ENCODE peak calls at places on chromosomes 4 and X, in ten cellular contexts. M, Y, X, T, O, L, B, F, J and N are unnamed samples.
A peak's percentile ranks its signal among the peaks of the same experiment; 100 is the strongest.

GRCh38 chr4:14254806-14255445 is 627.4 kb upstream of the BOD1L1 start:
- DNase-seq in M (no peak), Y (no peak), X (no peak), T (no peak), O (no peak), L (no peak), B (no peak), F (no peak), J (no peak), N (no peak)

GRCh38 chr4:7802093-7802726 is 137.5 kb downstream of the AFAP1 start:
- DNase-seq in M (peak; percentile 64), Y (peak; percentile 91), X (peak; percentile 90), T (peak; percentile 80), O (peak; percentile 90), L (peak; percentile 92), B (peak; percentile 82), F (peak; percentile 96), J (peak; percentile 85), N (peak; percentile 87)

GRCh38 chrX:53055244-53055849 is 6.8 kb downstream of the GPR173 start:
- DNase-seq in M (no peak), Y (no peak), X (no peak), T (no peak), O (no peak), L (no peak), B (no peak), F (no peak), J (no peak), N (no peak)

GRCh38 chr4:153488006-153488718 is 22.0 kb downstream of the TMEM131L start:
- DNase-seq in M (peak; percentile 63), Y (no peak), X (no peak), T (peak; percentile 74), O (peak; percentile 28), L (no peak), B (peak; percentile 35), F (peak; percentile 67), J (peak; percentile 53), N (peak; percentile 89)

GRCh38 chrX:117538441-117539418 is 577.9 kb downstream of the KLHL13 start:
- DNase-seq in M (no peak), Y (no peak), X (no peak), T (no peak), O (no peak), L (no peak), B (no peak), F (no peak), J (no peak), N (no peak)

GRCh38 chrX:147912093-147912801 is 528 bp downstream of the FMR1 start:
- DNase-seq in M (peak; percentile 26), Y (no peak), X (peak; percentile 13), T (peak; percentile 68), O (peak; percentile 41), L (peak; percentile 66), B (peak; percentile 28), F (peak; percentile 68), J (peak; percentile 31), N (peak; percentile 89)

GRCh38 chr4:184688447-184688846 is 38.9 kb downstream of the PRIMPOL start:
- DNase-seq in M (peak; percentile 93), Y (no peak), X (no peak), T (no peak), O (peak; percentile 68), L (no peak), B (no peak), F (peak; percentile 88), J (peak; percentile 95), N (no peak)

GRCh38 chr4:18022572-18023039 is 1.1 kb upstream of the LCORL start:
- DNase-seq in M (no peak), Y (no peak), X (no peak), T (no peak), O (peak; percentile 12), L (no peak), B (no peak), F (no peak), J (peak; percentile 5), N (no peak)

GRCh38 chr4:47122592-47123291 is 91.4 kb downstream of the GABRB1 start:
- DNase-seq in M (peak; percentile 54), Y (peak; percentile 65), X (peak; percentile 69), T (no peak), O (peak; percentile 85), L (no peak), B (peak; percentile 39), F (peak; percentile 92), J (peak; percentile 81), N (no peak)

GRCh38 chr4:113584407-113585150 is 177.0 kb downstream of the CAMK2D start:
- DNase-seq in M (peak; percentile 80), Y (no peak), X (no peak), T (no peak), O (peak; percentile 70), L (no peak), B (no peak), F (peak; percentile 89), J (peak; percentile 83), N (no peak)

GRCh38 chrX:2917767-2918166 is 11.4 kb downstream of the ARSD start:
- DNase-seq in M (no peak), Y (no peak), X (no peak), T (no peak), O (no peak), L (no peak), B (no peak), F (no peak), J (no peak), N (no peak)

GRCh38 chr4:76748649-76749048 is 149.3 kb downstream of the SOWAHB start:
- DNase-seq in M (no peak), Y (no peak), X (peak; percentile 55), T (no peak), O (peak; percentile 59), L (no peak), B (peak; percentile 35), F (peak; percentile 72), J (peak; percentile 41), N (no peak)

GRCh38 chrX:70423937-70424336 is 823 bp downstream of the GDPD2 start:
- DNase-seq in M (no peak), Y (no peak), X (no peak), T (no peak), O (no peak), L (no peak), B (no peak), F (no peak), J (no peak), N (no peak)

GRCh38 chr4:62487016-62487415 is 1286.9 kb downstream of the ADGRL3 start:
- DNase-seq in M (no peak), Y (no peak), X (no peak), T (no peak), O (no peak), L (no peak), B (no peak), F (no peak), J (no peak), N (no peak)

GRCh38 chr4:34733185-34733916 is 1511.0 kb downstream of the ARAP2 start:
- DNase-seq in M (no peak), Y (no peak), X (no peak), T (no peak), O (no peak), L (no peak), B (no peak), F (no peak), J (no peak), N (no peak)

GRCh38 chr4:94403735-94404134 is 48.0 kb upstream of the PDLIM5 start:
- DNase-seq in M (no peak), Y (no peak), X (no peak), T (no peak), O (no peak), L (no peak), B (peak; percentile 46), F (no peak), J (no peak), N (no peak)

GRCh38 chr4:1460967-1461868 is 55.0 kb upstream of the NKX1-1 start:
- DNase-seq in M (no peak), Y (peak; percentile 45), X (no peak), T (peak; percentile 57), O (no peak), L (no peak), B (no peak), F (peak; percentile 35), J (no peak), N (peak; percentile 61)

DNA sequence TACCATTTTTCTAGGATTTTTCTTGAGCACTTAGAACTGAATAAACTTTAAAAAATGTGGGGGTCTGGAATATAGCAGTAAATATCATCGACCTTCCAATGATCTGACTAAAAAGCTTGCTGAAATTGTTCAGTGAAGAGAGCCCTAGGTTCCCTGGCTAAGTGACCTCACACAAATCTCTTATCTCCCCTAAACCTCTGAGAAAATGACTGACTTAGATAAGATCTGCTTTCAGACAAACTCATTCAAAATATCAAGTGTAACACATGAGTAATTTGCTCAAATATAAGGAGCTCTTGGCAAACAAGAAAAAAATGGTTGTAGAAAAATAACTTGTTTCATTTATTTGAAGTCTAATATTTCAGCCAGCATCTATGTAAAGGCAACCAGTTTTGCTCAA is 441.7 kb upstream of the SLIT2 start:
- DNase-seq in M (peak; percentile 19), Y (no peak), X (no peak), T (no peak), O (no peak), L (no peak), B (no peak), F (no peak), J (no peak), N (no peak)
- H3K27ac ChIP-seq in M (no peak overlapping the region), Y (no peak overlapping the region), X (no peak overlapping the region), T (no peak overlapping the region), O (no peak overlapping the region), L (no peak overlapping the region), B (no peak overlapping the region), F (no peak overlapping the region), J (no peak overlapping the region), N (no peak overlapping the region)

DNA sequence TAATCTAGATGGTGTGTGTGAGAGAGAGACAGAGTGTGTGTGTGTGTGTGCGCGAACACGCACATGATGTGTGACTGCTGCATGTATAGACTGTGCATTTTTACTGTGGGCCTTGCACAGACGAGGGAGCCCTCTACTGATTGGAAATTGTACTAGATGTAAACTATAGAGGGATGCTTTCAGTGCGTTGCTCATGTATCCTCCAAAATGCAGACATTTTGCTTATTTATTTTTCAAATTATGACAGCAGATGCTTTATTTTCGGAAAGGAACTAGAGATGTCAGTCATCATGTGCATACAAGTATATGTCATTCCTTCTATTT is 168.4 kb upstream of the GK2 start:
- DNase-seq in M (peak; percentile 4), Y (no peak), X (no peak), T (no peak), O (peak; percentile 57), L (no peak), B (no peak), F (no peak), J (peak; percentile 18), N (no peak)
- TF ChIP-seq CTCF in M (peak; percentile 33), Y (no peak), X (peak; percentile 7), T (peak; percentile 38), O (peak; percentile 71), L (peak; percentile 31), B (no peak), F (peak; percentile 69), J (peak; percentile 36), N (no peak)

DNA sequence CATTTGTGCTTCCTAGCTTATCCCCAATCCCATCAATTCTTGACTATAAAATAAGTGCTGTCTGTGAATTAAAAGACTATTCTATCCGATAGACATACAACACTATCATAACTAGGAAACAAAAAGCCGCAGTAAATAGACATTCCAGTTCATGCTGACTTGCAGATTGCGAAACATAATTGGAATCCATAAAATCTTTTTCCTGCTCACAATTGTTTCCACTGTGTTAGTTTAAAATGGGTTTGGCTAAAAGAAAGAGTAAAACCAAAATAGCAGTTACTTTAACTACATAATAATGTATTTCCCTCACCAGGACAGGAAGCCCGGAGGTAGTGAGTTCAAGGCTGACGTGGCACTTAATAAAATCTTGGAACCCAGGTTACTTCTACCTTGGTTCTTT is 17.2 kb downstream of the SMIM31 start:
- DNase-seq in M (no peak), Y (no peak), X (no peak), T (no peak), O (peak; percentile 2), L (no peak), B (no peak), F (no peak), J (no peak), N (no peak)
- H3K27ac ChIP-seq in M (no peak overlapping the region), Y (no peak overlapping the region), X (no peak overlapping the region), T (no peak overlapping the region), O (no peak overlapping the region), L (no peak overlapping the region), B (no peak overlapping the region), F (no peak overlapping the region), J (no peak overlapping the region), N (no peak overlapping the region)

GRCh38 chr4:173281001-173281400 is 53.2 kb downstream of the HMGB2 start:
- DNase-seq in M (no peak), Y (no peak), X (no peak), T (no peak), O (no peak), L (no peak), B (no peak), F (no peak), J (no peak), N (no peak)
- TF ChIP-seq CTCF in M (no peak), Y (no peak), X (no peak), T (no peak), O (no peak), L (no peak), B (no peak), F (peak; percentile 54), J (no peak), N (no peak)